ENCODE peak calls at places on chromosomes 6 and 20, in five cellular contexts. One of them, this sample, is unnamed.

GRCh38 chr20:62737271-62737761 is 28.7 kb downstream of the NTSR1 start:
- DNase-seq in H1: no peak
- DNase-seq in GM23338: no peak
- DNase-seq in breast epithelium: no peak
- DNase-seq in transverse colon: peak; percentile 5
- DNase-seq in this sample: peak; percentile 71

GRCh38 chr20:16216227-16217210 is 356.7 kb downstream of the KIF16B start:
- DNase-seq in breast epithelium: no peak
- DNase-seq in transverse colon: no peak
- DNase-seq in GM23338: no peak
- DNase-seq in H1: no peak
- DNase-seq in this sample: no peak

GRCh38 chr20:55095745-55096450 is 620.5 kb downstream of the DOK5 start:
- DNase-seq in transverse colon: no peak
- DNase-seq in GM23338: no peak
- DNase-seq in H1: no peak
- DNase-seq in breast epithelium: no peak
- DNase-seq in this sample: no peak

GRCh38 chr20:48732081-48732829 is 95.5 kb downstream of the PREX1 start:
- DNase-seq in H1: no peak
- DNase-seq in GM23338: no peak
- DNase-seq in transverse colon: no peak
- DNase-seq in breast epithelium: no peak
- DNase-seq in this sample: no peak

GRCh38 chr6:21648475-21649050 is 55.0 kb downstream of the SOX4 start:
- DNase-seq in H1: no peak
- DNase-seq in GM23338: no peak
- DNase-seq in transverse colon: no peak
- DNase-seq in breast epithelium: no peak
- DNase-seq in this sample: no peak

GRCh38 chr6:154218336-154218735 is 138.3 kb downstream of the IPCEF1 start:
- DNase-seq in H1: no peak
- DNase-seq in GM23338: no peak
- DNase-seq in breast epithelium: no peak
- DNase-seq in transverse colon: no peak
- DNase-seq in this sample: no peak

GRCh38 chr20:2693996-2694471 is 1.5 kb downstream of the EBF4 start:
- DNase-seq in transverse colon: no peak
- DNase-seq in breast epithelium: no peak
- DNase-seq in GM23338: peak; percentile 62
- DNase-seq in H1: no peak
- DNase-seq in this sample: peak; percentile 47

GRCh38 chr20:13121840-13122515 is 99.1 kb upstream of the ISM1 start:
- DNase-seq in transverse colon: no peak
- DNase-seq in breast epithelium: no peak
- DNase-seq in H1: no peak
- DNase-seq in GM23338: no peak
- DNase-seq in this sample: no peak

GRCh38 chr20:49685809-49686208 is 27.9 kb downstream of the B4GALT5 start:
- DNase-seq in transverse colon: no peak
- DNase-seq in GM23338: no peak
- DNase-seq in breast epithelium: no peak
- DNase-seq in H1: no peak
- DNase-seq in this sample: no peak

GRCh38 chr6:37018152-37019064 is 13.0 kb downstream of the FGD2 start:
- DNase-seq in H1: peak; percentile 77
- DNase-seq in breast epithelium: peak; percentile 87
- DNase-seq in GM23338: peak; percentile 95
- DNase-seq in transverse colon: peak; percentile 92
- DNase-seq in this sample: peak; percentile 96
- H3K27ac ChIP-seq in H1: no peak overlapping the region
- H3K27ac ChIP-seq in breast epithelium: peak overlapping the region; percentile 57
- H3K27ac ChIP-seq in GM23338: peak overlapping the region; percentile 76
- H3K27ac ChIP-seq in transverse colon: peak overlapping the region; percentile 30
- H3K27ac ChIP-seq in this sample: no peak overlapping the region

DNA sequence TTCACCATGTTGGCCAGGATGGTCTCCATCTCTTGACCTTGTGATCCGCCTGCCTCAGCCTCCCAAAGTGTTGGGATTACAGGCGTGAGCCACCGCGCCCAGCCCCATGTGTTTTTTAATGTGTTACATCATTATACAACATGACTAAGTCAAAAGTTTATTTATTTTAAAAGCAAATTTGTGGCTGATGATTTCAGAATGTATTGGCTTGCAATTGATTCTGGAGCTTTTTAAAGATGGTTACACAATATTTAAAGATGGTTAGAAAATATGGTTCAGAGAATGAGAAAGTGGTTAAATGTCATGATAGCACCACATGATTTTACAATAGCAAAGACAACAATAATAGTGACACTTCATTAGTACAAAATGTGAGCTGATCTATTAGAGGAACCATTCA is 80.5 kb downstream of the SASH1 start:
- DNase-seq in GM23338: no peak
- DNase-seq in breast epithelium: no peak
- DNase-seq in transverse colon: no peak
- DNase-seq in H1: no peak
- DNase-seq in this sample: no peak
- H3K4me1 ChIP-seq in GM23338: no peaks in the 10 kb centered on the region
- H3K4me1 ChIP-seq in breast epithelium: no peaks in the 10 kb centered on the region
- H3K4me1 ChIP-seq in transverse colon: no peaks in the 10 kb centered on the region
- H3K4me1 ChIP-seq in H1: peaks cover 3% of the 10 kb centered on the region
- H3K4me1 ChIP-seq in this sample: no peaks in the 10 kb centered on the region

GRCh38 chr6:23218751-23219150 is 649.4 kb downstream of the HDGFL1 start:
- DNase-seq in GM23338: peak; percentile 53
- DNase-seq in transverse colon: no peak
- DNase-seq in breast epithelium: no peak
- DNase-seq in H1: no peak
- DNase-seq in this sample: no peak
- TF ChIP-seq POLR2AphosphoS5 in GM23338: no peak
- TF ChIP-seq POLR2AphosphoS5 in transverse colon: no peak
- TF ChIP-seq POLR2AphosphoS5 in breast epithelium: no peak
- TF ChIP-seq POLR2AphosphoS5 in H1: no peak
- TF ChIP-seq POLR2AphosphoS5 in this sample: no peak

DNA sequence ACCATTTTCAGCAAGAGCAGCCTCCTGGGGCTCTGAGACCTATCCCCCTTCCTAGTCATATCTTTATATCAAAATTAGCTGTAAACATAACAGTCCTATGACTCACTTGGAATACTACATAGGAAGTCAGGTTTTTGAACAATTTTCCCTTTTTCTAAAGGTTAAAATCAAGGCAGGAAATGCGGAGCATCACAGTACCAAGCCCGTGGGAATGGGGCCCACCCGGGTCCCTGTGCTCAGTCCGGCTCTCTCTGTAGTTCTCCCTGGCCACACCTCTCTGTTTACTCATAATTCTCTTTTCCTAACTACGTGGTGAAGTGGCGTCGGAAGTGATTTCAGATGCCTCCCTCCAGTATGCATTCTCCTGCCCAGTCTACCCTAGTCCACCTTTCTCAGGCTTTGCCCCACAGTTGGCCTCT is 109.7 kb upstream of the TMEM170B start:
- DNase-seq in breast epithelium: no peak
- DNase-seq in transverse colon: no peak
- DNase-seq in H1: no peak
- DNase-seq in GM23338: no peak
- DNase-seq in this sample: no peak
- H3K27ac ChIP-seq in breast epithelium: peak overlapping the region; percentile 74
- H3K27ac ChIP-seq in transverse colon: no peak overlapping the region
- H3K27ac ChIP-seq in H1: no peak overlapping the region
- H3K27ac ChIP-seq in GM23338: no peak overlapping the region
- H3K27ac ChIP-seq in this sample: peak overlapping the region; percentile 40

DNA sequence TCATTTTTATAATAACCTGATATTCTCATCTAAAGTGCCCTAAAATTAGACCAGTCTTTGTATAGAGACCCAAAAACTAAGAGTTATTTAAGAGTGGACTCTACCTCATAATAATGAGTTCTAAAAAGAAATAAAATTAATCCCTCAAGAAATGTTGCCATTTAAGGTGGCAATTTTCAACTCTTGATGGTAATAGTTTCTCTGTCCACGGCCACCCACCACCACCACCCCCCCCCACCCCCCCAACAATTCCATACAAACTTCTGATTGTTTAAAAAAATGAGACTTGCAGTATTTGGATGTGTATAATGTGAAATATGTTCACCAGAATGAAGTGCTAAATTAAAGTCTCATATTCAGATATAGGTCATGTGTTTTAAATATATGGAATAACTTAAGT is 2.4 kb downstream of the MAP7 start:
- DNase-seq in breast epithelium: no peak
- DNase-seq in H1: no peak
- DNase-seq in transverse colon: no peak
- DNase-seq in GM23338: no peak
- DNase-seq in this sample: no peak
- H3K4me1 ChIP-seq in breast epithelium: peaks cover 4% of the 10 kb centered on the region
- H3K4me1 ChIP-seq in H1: peaks cover 6% of the 10 kb centered on the region
- H3K4me1 ChIP-seq in transverse colon: peaks cover 8% of the 10 kb centered on the region
- H3K4me1 ChIP-seq in GM23338: peaks cover 56% of the 10 kb centered on the region
- H3K4me1 ChIP-seq in this sample: peaks cover 19% of the 10 kb centered on the region

GRCh38 chr6:25302677-25303128 is 23.5 kb downstream of the CARMIL1 start:
- DNase-seq in H1: no peak
- DNase-seq in transverse colon: no peak
- DNase-seq in GM23338: no peak
- DNase-seq in breast epithelium: no peak
- DNase-seq in this sample: no peak
- TF ChIP-seq POLR2AphosphoS5 in H1: no peak
- TF ChIP-seq POLR2AphosphoS5 in transverse colon: no peak
- TF ChIP-seq POLR2AphosphoS5 in GM23338: no peak
- TF ChIP-seq POLR2AphosphoS5 in breast epithelium: no peak
- TF ChIP-seq POLR2AphosphoS5 in this sample: no peak

GRCh38 chr6:112639436-112639835 is 292.3 kb downstream of the RFPL4B start:
- DNase-seq in transverse colon: no peak
- DNase-seq in H1: no peak
- DNase-seq in breast epithelium: no peak
- DNase-seq in GM23338: no peak
- DNase-seq in this sample: no peak

GRCh38 chr6:112640895-112641294 is 293.8 kb downstream of the RFPL4B start:
- DNase-seq in transverse colon: no peak
- DNase-seq in breast epithelium: no peak
- DNase-seq in H1: no peak
- DNase-seq in GM23338: no peak
- DNase-seq in this sample: no peak

DNA sequence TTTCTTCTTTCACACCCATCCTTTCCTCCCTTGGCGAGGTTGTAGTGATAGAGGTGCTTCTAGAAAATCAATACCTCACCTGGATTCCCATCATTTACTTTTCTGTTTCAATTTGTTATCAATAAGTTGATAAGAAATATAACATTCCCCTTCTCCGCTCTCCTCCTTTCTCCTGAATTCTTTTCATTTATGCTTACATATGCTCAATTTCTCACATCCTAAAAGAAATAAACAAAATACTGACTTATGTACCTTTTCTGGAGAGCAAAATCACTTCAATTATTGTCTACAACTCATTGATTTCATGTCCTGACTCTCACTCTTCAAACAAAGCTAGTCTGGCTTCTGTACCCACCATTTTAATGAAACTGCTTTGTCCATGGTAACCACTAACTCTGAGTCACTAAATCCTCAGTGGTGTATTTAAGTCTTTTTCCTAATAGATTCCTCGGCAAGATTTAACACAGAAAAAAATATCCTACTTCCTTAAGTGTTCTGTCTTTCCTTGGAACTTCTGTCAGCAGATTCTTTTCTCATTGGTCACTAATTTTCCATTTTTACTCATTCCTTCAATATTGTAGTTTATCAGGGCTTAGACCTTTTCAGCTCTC is 289.6 kb downstream of the RFPL4B start:
- DNase-seq in transverse colon: no peak
- DNase-seq in H1: no peak
- DNase-seq in breast epithelium: no peak
- DNase-seq in GM23338: no peak
- DNase-seq in this sample: no peak
- H3K27ac ChIP-seq in transverse colon: no peak overlapping the region
- H3K27ac ChIP-seq in H1: no peak overlapping the region
- H3K27ac ChIP-seq in breast epithelium: no peak overlapping the region
- H3K27ac ChIP-seq in GM23338: no peak overlapping the region
- H3K27ac ChIP-seq in this sample: no peak overlapping the region

GRCh38 chr6:15879372-15880261 is 216.8 kb upstream of the DTNBP1 start:
- DNase-seq in transverse colon: peak; percentile 66
- DNase-seq in GM23338: no peak
- DNase-seq in H1: no peak
- DNase-seq in breast epithelium: no peak
- DNase-seq in this sample: peak; percentile 90
- H3K4me1 ChIP-seq in transverse colon: peaks cover 7% of the 10 kb centered on the region
- H3K4me1 ChIP-seq in GM23338: peaks cover 2% of the 10 kb centered on the region
- H3K4me1 ChIP-seq in H1: no peaks in the 10 kb centered on the region
- H3K4me1 ChIP-seq in breast epithelium: no peaks in the 10 kb centered on the region
- H3K4me1 ChIP-seq in this sample: peaks cover 20% of the 10 kb centered on the region

GRCh38 chr6:50819906-50820589 is 1.4 kb downstream of the TFAP2B start:
- DNase-seq in transverse colon: no peak
- DNase-seq in breast epithelium: peak; percentile 61
- DNase-seq in H1: no peak
- DNase-seq in GM23338: peak; percentile 71
- DNase-seq in this sample: no peak
- TF ChIP-seq POLR2AphosphoS5 in transverse colon: no peak
- TF ChIP-seq POLR2AphosphoS5 in breast epithelium: no peak
- TF ChIP-seq POLR2AphosphoS5 in H1: no peak
- TF ChIP-seq POLR2AphosphoS5 in GM23338: no peak
- TF ChIP-seq POLR2AphosphoS5 in this sample: no peak

This sample was measured in spleen.